ENCODE peak calls at places on chromosomes 7 and 10, in five cellular contexts. U is colonic mucosa, S is AG09309, Z is neural progenitor cell, F is AG04450. H is an unnamed sample.

GRCh38 chr10:69089638-69090599 is 2.0 kb downstream of the SRGN start:
- DNase-seq in Z (no peak), U (peak), F (no peak), S (no peak), H (peak)

GRCh38 chr7:39228946-39229345 is 251.2 kb downstream of the POU6F2 start:
- DNase-seq in F (no peak), S (no peak), Z (peak), U (no peak), H (no peak)

GRCh38 chr7:50497068-50497642 is 47.0 kb upstream of the FIGNL1 start:
- DNase-seq in S (peak), U (peak), Z (no peak), F (no peak), H (no peak)

GRCh38 chr10:12835709-12836108 is 165.8 kb downstream of the CCDC3 start:
- DNase-seq in Z (no peak), U (no peak), F (no peak), S (no peak), H (no peak)

GRCh38 chr7:131249003-131249402 is 78.7 kb upstream of the MKLN1 start:
- DNase-seq in F (peak), S (peak), U (peak), Z (no peak), H (no peak)

GRCh38 chr10:132142396-132143161 is 44.2 kb upstream of the DPYSL4 start:
- DNase-seq in F (no peak), Z (peak), U (no peak), S (no peak), H (peak)

GRCh38 chr7:30907527-30908267 is 4.0 kb upstream of the AQP1 start:
- DNase-seq in U (no peak), S (no peak), Z (no peak), F (no peak), H (no peak)

GRCh38 chr10:49162063-49162462 is 26.1 kb downstream of the TMEM273 start:
- DNase-seq in F (no peak), S (no peak), U (no peak), Z (no peak), H (no peak)

GRCh38 chr10:97049670-97050069 is 136.1 kb downstream of the SLIT1 start:
- DNase-seq in S (no peak), Z (no peak), U (no peak), F (no peak), H (no peak)

GRCh38 chr7:26900283-26900682 is 35.9 kb upstream of the SKAP2 start:
- DNase-seq in F (no peak), Z (no peak), S (no peak), U (no peak), H (no peak)

GRCh38 chr7:127514499-127514898 is 70.9 kb downstream of the GCC1 start:
- DNase-seq in S (peak), U (no peak), Z (peak), F (peak), H (peak)
- TF ChIP-seq CTCF in S (peak), U (peak), Z (peak), F (peak), H (peak)

GRCh38 chr10:73953665-73954064 is 42.7 kb downstream of the PLAU start:
- DNase-seq in S (peak), F (no peak), U (no peak), Z (no peak), H (peak)

GRCh38 chr10:73950155-73950554 is 39.2 kb downstream of the PLAU start:
- DNase-seq in Z (no peak), F (no peak), S (no peak), U (no peak), H (no peak)

GRCh38 chr10:73946253-73947145 is 35.6 kb downstream of the PLAU start:
- DNase-seq in S (no peak), F (no peak), U (no peak), Z (no peak), H (no peak)

GRCh38 chr10:73948947-73949633 is 38.2 kb downstream of the PLAU start:
- DNase-seq in Z (no peak), F (no peak), U (no peak), S (no peak), H (no peak)

GRCh38 chr10:73950569-73950968 is 39.6 kb downstream of the PLAU start:
- DNase-seq in Z (peak), S (no peak), U (no peak), F (no peak), H (no peak)
- TF ChIP-seq CTCF in Z (no peak), S (no peak), U (no peak), F (no peak), H (no peak)

DNA sequence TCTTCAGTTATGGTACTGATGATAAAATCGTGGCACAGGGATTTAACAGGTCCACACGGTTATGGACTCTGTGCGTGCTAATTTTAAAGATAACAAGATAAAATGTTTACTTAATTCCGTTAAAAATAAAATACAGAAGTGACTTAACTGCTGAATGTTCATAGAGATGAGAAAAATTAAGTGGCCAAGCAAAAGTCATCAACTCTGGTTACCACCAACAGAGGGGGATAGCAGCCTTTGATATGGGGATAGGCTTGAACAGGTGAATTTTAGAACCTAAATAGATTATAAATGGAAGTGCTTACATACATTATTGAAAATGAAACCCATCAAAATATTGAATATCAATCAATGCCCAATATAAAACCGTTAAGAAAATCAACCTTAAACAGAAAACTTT is 245.0 kb downstream of the WDR37 start:
- DNase-seq in F (no peak), U (no peak), S (no peak), Z (no peak), H (no peak)
- TF ChIP-seq CTCF in F (no peak), U (no peak), S (no peak), Z (no peak), H (no peak)

GRCh38 chr10:17872191-17873091 is 63.3 kb downstream of the MRC1 start:
- DNase-seq in S (no peak), U (peak), F (no peak), Z (peak), H (peak)
- TF ChIP-seq CTCF in S (peak), U (peak), F (peak), Z (peak), H (no peak)

GRCh38 chr7:78226059-78226658 is 427.6 kb downstream of the PHTF2 start:
- DNase-seq in F (no peak), U (peak), Z (peak), S (no peak), H (peak)
- TF ChIP-seq CTCF in F (peak), U (peak), Z (peak), S (peak), H (peak)